ENCODE peak calls at places on chromosomes 16 and 17, in six cellular contexts. X is RWPE2, H is astrocyte of the cerebellum, D is NB4, J is ACHN, K is iPS-NIHi11. N is an unnamed sample.

GRCh38 chr17:45757431-45758218 is 26.5 kb upstream of the CRHR1 start:
- DNase-seq in X (no peak), H (no peak), D (no peak), J (no peak), K (no peak), N (no peak)

GRCh38 chr16:89138843-89139520 is 32.6 kb upstream of the CDH15 start:
- DNase-seq in X (peak; percentile 63), H (no peak), D (no peak), J (no peak), K (no peak), N (no peak)

GRCh38 chr16:19432429-19432828 is 14.7 kb downstream of the TMC5 start:
- DNase-seq in X (no peak), H (no peak), D (peak; percentile 5), J (peak; percentile 24), K (peak; percentile 41), N (peak; percentile 49)

GRCh38 chr16:11100239-11100750 is 155.7 kb downstream of the SOCS1 start:
- DNase-seq in X (no peak), H (peak; percentile 98), D (peak; percentile 88), J (peak; percentile 74), K (peak; percentile 67), N (no peak)

GRCh38 chr16:15752717-15753488 is 102.9 kb downstream of the NDE1 start:
- DNase-seq in X (no peak), H (no peak), D (peak; percentile 12), J (no peak), K (no peak), N (no peak)

GRCh38 chr16:27743963-27744362 is 194.0 kb downstream of the KATNIP start:
- DNase-seq in X (no peak), H (no peak), D (no peak), J (no peak), K (no peak), N (no peak)

GRCh38 chr16:86662195-86662594 is 83.8 kb downstream of the FOXL1 start:
- DNase-seq in X (no peak), H (no peak), D (no peak), J (no peak), K (no peak), N (no peak)

GRCh38 chr17:75065562-75066151 is 18.6 kb downstream of the KCTD2 start:
- DNase-seq in X (no peak), H (no peak), D (no peak), J (no peak), K (peak; percentile 6), N (peak; percentile 2)

GRCh38 chr17:29591737-29592624 is 951 bp upstream of the ANKRD13B start:
- DNase-seq in X (no peak), H (no peak), D (peak; percentile 96), J (peak; percentile 89), K (peak; percentile 88), N (peak; percentile 97)

GRCh38 chr17:29584452-29585079 is 4.9 kb downstream of the GIT1 start:
- DNase-seq in X (no peak), H (no peak), D (peak; percentile 44), J (no peak), K (no peak), N (no peak)

GRCh38 chr17:79086609-79087427 is 12.2 kb downstream of the ENGASE start:
- DNase-seq in X (no peak), H (no peak), D (no peak), J (no peak), K (no peak), N (no peak)

GRCh38 chr16:29927523-29927905 is 1.5 kb upstream of the KCTD13 start:
- DNase-seq in X (no peak), H (no peak), D (no peak), J (no peak), K (no peak), N (no peak)

N was measured in pancreas.